ENCODE peak calls at places on chromosome 9, in five cellular contexts. B, G, K, A and Y are unnamed samples.

GRCh38 chr9:21317956-21318923 is 13.1 kb upstream of the IFNA5 start:
- DNase-seq in B (peak), G (no peak), K (peak), A (no peak), Y (no peak)

GRCh38 chr9:104826911-104827310 is 63.0 kb downstream of the NIPSNAP3B start:
- DNase-seq in B (no peak), G (no peak), K (no peak), A (no peak), Y (no peak)

GRCh38 chr9:95055337-95055850 is 262.1 kb downstream of the FANCC start:
- DNase-seq in B (no peak), G (no peak), K (no peak), A (no peak), Y (no peak)

GRCh38 chr9:35688558-35689350 is 971 bp downstream of the TPM2 start:
- DNase-seq in B (peak), G (peak), K (peak), A (no peak), Y (no peak)

GRCh38 chr9:2242778-2243395 is 227.7 kb downstream of the SMARCA2 start:
- DNase-seq in B (no peak), G (no peak), K (no peak), A (no peak), Y (peak)

GRCh38 chr9:124255222-124255621 is 2.5 kb upstream of the NEK6 start:
- DNase-seq in B (no peak), G (no peak), K (no peak), A (no peak), Y (no peak)

GRCh38 chr9:130220351-130220750 is 45.2 kb upstream of the HMCN2 start:
- DNase-seq in B (no peak), G (no peak), K (no peak), A (no peak), Y (no peak)

GRCh38 chr9:19184144-19184917 is 46.2 kb upstream of the DENND4C start:
- DNase-seq in B (peak), G (peak), K (peak), A (peak), Y (no peak)

GRCh38 chr9:91028166-91028827 is 226.7 kb downstream of the SYK start:
- DNase-seq in B (no peak), G (no peak), K (no peak), A (no peak), Y (no peak)

DNA sequence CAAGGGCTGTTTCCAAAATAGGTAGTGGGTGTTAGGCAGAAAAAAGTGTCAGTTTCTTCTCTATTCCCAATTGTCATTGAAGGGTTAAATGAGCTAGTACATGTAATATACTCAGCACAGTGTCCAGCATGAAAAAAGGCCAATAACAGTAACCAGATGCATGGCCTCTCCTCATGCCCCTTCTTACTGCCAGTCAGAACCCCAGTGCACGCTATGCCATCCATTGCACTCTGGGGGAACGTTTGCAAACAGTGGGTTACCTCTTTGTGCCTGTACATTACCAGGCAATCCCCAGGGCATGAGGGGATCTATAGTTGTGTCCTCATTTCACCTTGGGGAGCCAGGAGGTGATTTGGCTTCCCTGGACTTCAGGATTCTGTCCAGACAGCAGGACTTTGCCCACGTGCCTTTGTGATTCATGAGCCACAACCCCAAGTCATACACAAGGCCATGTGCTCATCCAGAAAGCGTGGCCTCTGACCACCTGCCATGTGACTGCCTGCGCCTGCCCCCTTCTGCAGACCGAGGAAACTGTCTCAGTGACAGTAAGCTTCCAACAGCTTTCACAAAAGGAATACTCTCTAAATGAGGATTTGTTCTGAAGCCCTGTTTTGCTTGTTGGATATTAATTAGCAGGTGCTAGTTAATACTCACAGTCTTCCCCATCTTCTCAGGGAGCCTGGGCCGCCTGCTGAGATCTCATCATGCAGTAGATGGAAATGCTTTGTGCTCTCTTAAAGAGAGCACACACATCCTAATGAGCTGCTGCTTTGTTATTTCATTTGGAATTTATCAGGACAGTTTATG is 36.8 kb upstream of the ANGPTL2 start:
- DNase-seq in B (peak), G (no peak), K (peak), A (peak), Y (no peak)
- TF ChIP-seq CTCF in B (no peak), G (no peak), K (no peak), A (no peak), Y (no peak)

GRCh38 chr9:131971482-131972074 is 108.1 kb downstream of the MED27 start:
- DNase-seq in B (no peak), G (no peak), K (no peak), A (no peak), Y (no peak)
- TF ChIP-seq CTCF in B (no peak), G (no peak), K (no peak), A (no peak), Y (no peak)

DNA sequence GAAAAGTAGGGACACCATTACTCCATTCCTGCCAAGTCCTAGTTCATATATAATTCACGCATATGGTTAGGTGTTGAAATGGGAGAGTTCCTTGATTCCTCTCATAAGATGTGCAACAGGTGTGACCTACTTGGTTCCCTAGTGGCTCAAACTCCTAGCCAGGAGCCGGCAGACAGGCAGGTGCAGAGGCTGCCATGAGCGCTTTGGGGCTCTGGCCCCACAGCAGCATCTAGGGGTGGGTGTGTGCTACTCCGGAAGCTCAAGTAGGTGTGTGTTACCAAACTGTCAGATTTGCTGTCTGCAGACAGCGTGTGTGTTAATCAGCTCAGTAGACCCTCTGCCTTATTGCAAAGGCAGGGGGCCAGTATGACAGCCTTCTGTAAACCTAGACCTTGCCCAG is 1652.4 kb upstream of the ACO1 start:
- DNase-seq in B (no peak), G (no peak), K (no peak), A (no peak), Y (no peak)
- TF ChIP-seq CTCF in B (no peak), G (no peak), K (no peak), A (no peak), Y (no peak)

GRCh38 chr9:71303351-71303750 is 181.9 kb upstream of the TRPM3 start:
- DNase-seq in B (no peak), G (no peak), K (peak), A (no peak), Y (no peak)
- TF ChIP-seq CTCF in B (no peak), G (no peak), K (no peak), A (no peak), Y (no peak)

GRCh38 chr9:136549010-136549980 is 3.4 kb upstream of the NOTCH1 start:
- DNase-seq in B (no peak), G (no peak), K (no peak), A (peak), Y (no peak)

GRCh38 chr9:136552117-136552685 is 6.4 kb upstream of the NOTCH1 start:
- DNase-seq in B (no peak), G (peak), K (peak), A (peak), Y (no peak)

GRCh38 chr9:136553581-136553980 is 7.7 kb upstream of the NOTCH1 start:
- DNase-seq in B (no peak), G (no peak), K (no peak), A (no peak), Y (no peak)

GRCh38 chr9:136550439-136551085 is 4.7 kb upstream of the NOTCH1 start:
- DNase-seq in B (no peak), G (no peak), K (peak), A (no peak), Y (no peak)

GRCh38 chr9:136551401-136552116 is 5.7 kb upstream of the NOTCH1 start:
- DNase-seq in B (peak), G (peak), K (peak), A (peak), Y (no peak)
- TF ChIP-seq CTCF in B (no peak), G (no peak), K (no peak), A (no peak), Y (no peak)

GRCh38 chr9:106718996-106719395 is 144.0 kb upstream of the ZNF462 start:
- DNase-seq in B (peak), G (no peak), K (peak), A (no peak), Y (no peak)

GRCh38 chr9:106713206-106713605 is 149.8 kb upstream of the ZNF462 start:
- DNase-seq in B (no peak), G (no peak), K (no peak), A (no peak), Y (no peak)

GRCh38 chr9:106722051-106722753 is 140.8 kb upstream of the ZNF462 start:
- DNase-seq in B (no peak), G (no peak), K (no peak), A (no peak), Y (no peak)

GRCh38 chr9:106716820-106717219 is 146.1 kb upstream of the ZNF462 start:
- DNase-seq in B (no peak), G (no peak), K (no peak), A (no peak), Y (no peak)

GRCh38 chr9:106717686-106718085 is 145.3 kb upstream of the ZNF462 start:
- DNase-seq in B (peak), G (no peak), K (peak), A (no peak), Y (no peak)
- TF ChIP-seq CTCF in B (peak), G (no peak), K (peak), A (peak), Y (no peak)

GRCh38 chr9:744046-744712 is 97.3 kb upstream of the DMRT1 start:
- DNase-seq in B (no peak), G (no peak), K (no peak), A (no peak), Y (no peak)
- TF ChIP-seq CTCF in B (no peak), G (no peak), K (no peak), A (no peak), Y (no peak)

GRCh38 chr9:79477955-79478751 is 93.6 kb upstream of the TLE4 start:
- DNase-seq in B (peak), G (peak), K (peak), A (no peak), Y (no peak)
- TF ChIP-seq CTCF in B (peak), G (peak), K (peak), A (no peak), Y (no peak)

DNA sequence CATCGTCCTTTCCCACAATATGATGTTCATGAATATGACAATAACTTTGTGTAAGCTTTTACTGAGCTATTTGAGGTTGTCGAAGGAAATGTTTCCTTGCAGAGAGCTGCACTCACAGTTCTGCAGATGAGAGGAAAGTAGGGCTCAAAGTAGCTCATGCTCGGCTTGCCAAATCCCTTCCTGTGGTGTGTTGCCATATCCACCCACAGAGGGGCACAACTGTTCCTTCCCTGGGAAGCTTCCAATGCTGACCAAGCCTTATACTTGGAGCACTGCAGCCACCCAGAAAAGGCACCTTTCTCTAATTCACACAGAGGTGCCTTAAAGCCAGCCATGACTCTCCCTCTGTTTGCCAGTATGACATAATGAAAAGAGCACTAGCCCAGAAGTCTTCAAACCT is 390.3 kb downstream of the CAAP1 start:
- DNase-seq in B (no peak), G (no peak), K (no peak), A (no peak), Y (no peak)
- TF ChIP-seq CTCF in B (no peak), G (no peak), K (no peak), A (no peak), Y (no peak)